ENCODE peak calls at places on chromosomes 5 and 9, in nine cellular contexts. One of them, this sample, is unnamed.

GRCh38 chr5:141478321-141478945 is 2.7 kb downstream of the PCDHGC3 start:
- DNase-seq in heart left ventricle: no peak
- DNase-seq in adrenal gland: no peak
- DNase-seq in body of pancreas: peak
- DNase-seq in upper lobe of left lung: peak
- DNase-seq in lower leg skin: peak
- DNase-seq in breast epithelium: peak
- DNase-seq in A549: no peak
- DNase-seq in HCT116: no peak
- DNase-seq in this sample: no peak

GRCh38 chr9:75615284-75615683 is 275.2 kb upstream of the PCSK5 start:
- DNase-seq in adrenal gland: no peak
- DNase-seq in HCT116: no peak
- DNase-seq in breast epithelium: no peak
- DNase-seq in heart left ventricle: no peak
- DNase-seq in A549: no peak
- DNase-seq in lower leg skin: no peak
- DNase-seq in upper lobe of left lung: no peak
- DNase-seq in body of pancreas: no peak
- DNase-seq in this sample: no peak

GRCh38 chr5:133398646-133399081 is 213.7 kb downstream of the FSTL4 start:
- DNase-seq in body of pancreas: no peak
- DNase-seq in HCT116: no peak
- DNase-seq in upper lobe of left lung: no peak
- DNase-seq in adrenal gland: no peak
- DNase-seq in heart left ventricle: no peak
- DNase-seq in A549: no peak
- DNase-seq in breast epithelium: no peak
- DNase-seq in lower leg skin: no peak
- DNase-seq in this sample: no peak

GRCh38 chr5:43815504-43815903 is 212.5 kb downstream of the NNT start:
- DNase-seq in A549: no peak
- DNase-seq in adrenal gland: no peak
- DNase-seq in HCT116: no peak
- DNase-seq in breast epithelium: no peak
- DNase-seq in body of pancreas: no peak
- DNase-seq in heart left ventricle: no peak
- DNase-seq in lower leg skin: no peak
- DNase-seq in upper lobe of left lung: no peak
- DNase-seq in this sample: no peak

GRCh38 chr9:22206833-22207232 is 197.7 kb upstream of the CDKN2B start:
- DNase-seq in heart left ventricle: no peak
- DNase-seq in breast epithelium: no peak
- DNase-seq in upper lobe of left lung: no peak
- DNase-seq in body of pancreas: no peak
- DNase-seq in adrenal gland: no peak
- DNase-seq in A549: no peak
- DNase-seq in lower leg skin: no peak
- DNase-seq in HCT116: no peak
- DNase-seq in this sample: no peak

GRCh38 chr5:124639095-124639665 is 107.3 kb downstream of the ZNF608 start:
- DNase-seq in adrenal gland: no peak
- DNase-seq in breast epithelium: no peak
- DNase-seq in HCT116: no peak
- DNase-seq in lower leg skin: no peak
- DNase-seq in A549: no peak
- DNase-seq in body of pancreas: no peak
- DNase-seq in heart left ventricle: no peak
- DNase-seq in upper lobe of left lung: no peak
- DNase-seq in this sample: no peak

GRCh38 chr9:96874947-96875459 is 20.7 kb upstream of the ZNF782 start:
- DNase-seq in body of pancreas: peak
- DNase-seq in A549: peak
- DNase-seq in upper lobe of left lung: peak
- DNase-seq in lower leg skin: no peak
- DNase-seq in heart left ventricle: no peak
- DNase-seq in adrenal gland: no peak
- DNase-seq in HCT116: peak
- DNase-seq in breast epithelium: no peak
- DNase-seq in this sample: no peak

GRCh38 chr5:40871177-40871576 is 30.0 kb downstream of the CARD6 start:
- DNase-seq in body of pancreas: no peak
- DNase-seq in HCT116: no peak
- DNase-seq in heart left ventricle: no peak
- DNase-seq in lower leg skin: no peak
- DNase-seq in breast epithelium: no peak
- DNase-seq in A549: no peak
- DNase-seq in adrenal gland: no peak
- DNase-seq in upper lobe of left lung: no peak
- DNase-seq in this sample: no peak

GRCh38 chr5:116738270-116738947 is 163.8 kb upstream of the SEMA6A start:
- DNase-seq in A549: no peak
- DNase-seq in HCT116: no peak
- DNase-seq in upper lobe of left lung: no peak
- DNase-seq in adrenal gland: no peak
- DNase-seq in breast epithelium: no peak
- DNase-seq in heart left ventricle: no peak
- DNase-seq in lower leg skin: no peak
- DNase-seq in body of pancreas: no peak
- DNase-seq in this sample: no peak

GRCh38 chr9:73743826-73744225 is 592.2 kb downstream of the ANXA1 start:
- DNase-seq in HCT116: no peak
- DNase-seq in A549: no peak
- DNase-seq in heart left ventricle: no peak
- DNase-seq in upper lobe of left lung: no peak
- DNase-seq in body of pancreas: no peak
- DNase-seq in lower leg skin: no peak
- DNase-seq in breast epithelium: no peak
- DNase-seq in adrenal gland: no peak
- DNase-seq in this sample: no peak

GRCh38 chr5:131607903-131608540 is 27.0 kb downstream of the RAPGEF6 start:
- DNase-seq in lower leg skin: no peak
- DNase-seq in A549: no peak
- DNase-seq in HCT116: no peak
- DNase-seq in upper lobe of left lung: no peak
- DNase-seq in body of pancreas: no peak
- DNase-seq in heart left ventricle: no peak
- DNase-seq in breast epithelium: no peak
- DNase-seq in adrenal gland: no peak
- DNase-seq in this sample: no peak

GRCh38 chr9:21831841-21832509 is 29.5 kb downstream of the MTAP start:
- DNase-seq in heart left ventricle: no peak
- DNase-seq in upper lobe of left lung: peak
- DNase-seq in A549: peak
- DNase-seq in adrenal gland: no peak
- DNase-seq in breast epithelium: no peak
- DNase-seq in HCT116: no peak
- DNase-seq in lower leg skin: no peak
- DNase-seq in body of pancreas: no peak
- DNase-seq in this sample: no peak

GRCh38 chr5:180206993-180207392 is 2.0 kb downstream of the RASGEF1C start:
- DNase-seq in adrenal gland: no peak
- DNase-seq in lower leg skin: no peak
- DNase-seq in heart left ventricle: no peak
- DNase-seq in breast epithelium: no peak
- DNase-seq in A549: no peak
- DNase-seq in body of pancreas: no peak
- DNase-seq in HCT116: no peak
- DNase-seq in upper lobe of left lung: no peak
- DNase-seq in this sample: no peak

GRCh38 chr5:134394932-134395331 is 16.7 kb downstream of the CDKN2AIPNL start:
- DNase-seq in adrenal gland: no peak
- DNase-seq in heart left ventricle: no peak
- DNase-seq in HCT116: no peak
- DNase-seq in breast epithelium: no peak
- DNase-seq in A549: no peak
- DNase-seq in body of pancreas: no peak
- DNase-seq in lower leg skin: no peak
- DNase-seq in upper lobe of left lung: no peak
- DNase-seq in this sample: no peak

GRCh38 chr5:14105717-14106435 is 37.3 kb upstream of the TRIO start:
- DNase-seq in lower leg skin: no peak
- DNase-seq in HCT116: peak
- DNase-seq in body of pancreas: peak
- DNase-seq in heart left ventricle: no peak
- DNase-seq in upper lobe of left lung: no peak
- DNase-seq in breast epithelium: no peak
- DNase-seq in A549: peak
- DNase-seq in adrenal gland: peak
- DNase-seq in this sample: no peak

GRCh38 chr5:136907371-136907770 is 542.0 kb upstream of the TRPC7 start:
- DNase-seq in HCT116: no peak
- DNase-seq in adrenal gland: no peak
- DNase-seq in lower leg skin: no peak
- DNase-seq in breast epithelium: no peak
- DNase-seq in upper lobe of left lung: no peak
- DNase-seq in heart left ventricle: no peak
- DNase-seq in body of pancreas: no peak
- DNase-seq in A549: no peak
- DNase-seq in this sample: no peak

GRCh38 chr9:69951411-69951810 is 92.2 kb upstream of the MAMDC2 start:
- DNase-seq in body of pancreas: no peak
- DNase-seq in lower leg skin: no peak
- DNase-seq in breast epithelium: no peak
- DNase-seq in adrenal gland: no peak
- DNase-seq in HCT116: no peak
- DNase-seq in heart left ventricle: no peak
- DNase-seq in upper lobe of left lung: no peak
- DNase-seq in A549: no peak
- DNase-seq in this sample: no peak

GRCh38 chr5:42767491-42768105 is 11.0 kb downstream of the CCDC152 start:
- DNase-seq in upper lobe of left lung: no peak
- DNase-seq in adrenal gland: no peak
- DNase-seq in body of pancreas: no peak
- DNase-seq in A549: peak
- DNase-seq in HCT116: no peak
- DNase-seq in breast epithelium: no peak
- DNase-seq in lower leg skin: no peak
- DNase-seq in heart left ventricle: no peak
- DNase-seq in this sample: peak

GRCh38 chr9:107637421-107638420 is 148.2 kb upstream of the KLF4 start:
- DNase-seq in heart left ventricle: peak
- DNase-seq in adrenal gland: peak
- DNase-seq in HCT116: no peak
- DNase-seq in lower leg skin: peak
- DNase-seq in breast epithelium: peak
- DNase-seq in A549: peak
- DNase-seq in upper lobe of left lung: peak
- DNase-seq in body of pancreas: peak
- DNase-seq in this sample: no peak
- TF ChIP-seq POLR2A in heart left ventricle: peak
- TF ChIP-seq POLR2A in adrenal gland: peak
- TF ChIP-seq POLR2A in HCT116: no peak
- TF ChIP-seq POLR2A in lower leg skin: peak
- TF ChIP-seq POLR2A in breast epithelium: peak
- TF ChIP-seq POLR2A in A549: no peak
- TF ChIP-seq POLR2A in upper lobe of left lung: peak
- TF ChIP-seq POLR2A in body of pancreas: peak
- TF ChIP-seq POLR2A in this sample: no peak

GRCh38 chr5:172321593-172321992 is 38.0 kb upstream of the UBTD2 start:
- DNase-seq in body of pancreas: no peak
- DNase-seq in upper lobe of left lung: no peak
- DNase-seq in HCT116: no peak
- DNase-seq in lower leg skin: no peak
- DNase-seq in heart left ventricle: no peak
- DNase-seq in A549: no peak
- DNase-seq in adrenal gland: no peak
- DNase-seq in breast epithelium: no peak
- DNase-seq in this sample: no peak
- TF ChIP-seq POLR2A in body of pancreas: no peak
- TF ChIP-seq POLR2A in upper lobe of left lung: no peak
- TF ChIP-seq POLR2A in HCT116: no peak
- TF ChIP-seq POLR2A in lower leg skin: no peak
- TF ChIP-seq POLR2A in heart left ventricle: no peak
- TF ChIP-seq POLR2A in A549: no peak
- TF ChIP-seq POLR2A in adrenal gland: no peak
- TF ChIP-seq POLR2A in breast epithelium: no peak
- TF ChIP-seq POLR2A in this sample: no peak

GRCh38 chr9:134640491-134641172 is 971 bp upstream of the COL5A1 start:
- DNase-seq in A549: no peak
- DNase-seq in body of pancreas: no peak
- DNase-seq in breast epithelium: no peak
- DNase-seq in heart left ventricle: no peak
- DNase-seq in lower leg skin: no peak
- DNase-seq in HCT116: no peak
- DNase-seq in upper lobe of left lung: no peak
- DNase-seq in adrenal gland: no peak
- DNase-seq in this sample: no peak

GRCh38 chr9:134641989-134642384 is 384 bp downstream of the COL5A1 start:
- DNase-seq in HCT116: no peak
- DNase-seq in lower leg skin: no peak
- DNase-seq in heart left ventricle: no peak
- DNase-seq in A549: no peak
- DNase-seq in breast epithelium: no peak
- DNase-seq in upper lobe of left lung: no peak
- DNase-seq in body of pancreas: no peak
- DNase-seq in adrenal gland: no peak
- DNase-seq in this sample: no peak

GRCh38 chr9:134641173-134641985 is at the start of gene COL5A1:
- DNase-seq in A549: peak
- DNase-seq in HCT116: no peak
- DNase-seq in adrenal gland: peak
- DNase-seq in heart left ventricle: peak
- DNase-seq in lower leg skin: peak
- DNase-seq in breast epithelium: peak
- DNase-seq in upper lobe of left lung: peak
- DNase-seq in body of pancreas: peak
- DNase-seq in this sample: no peak

GRCh38 chr9:134643306-134643705 is 1.7 kb downstream of the COL5A1 start:
- DNase-seq in lower leg skin: no peak
- DNase-seq in A549: no peak
- DNase-seq in adrenal gland: no peak
- DNase-seq in upper lobe of left lung: no peak
- DNase-seq in HCT116: no peak
- DNase-seq in body of pancreas: no peak
- DNase-seq in breast epithelium: no peak
- DNase-seq in heart left ventricle: no peak
- DNase-seq in this sample: no peak

GRCh38 chr9:134642385-134643181 is 980 bp downstream of the COL5A1 start:
- DNase-seq in heart left ventricle: peak
- DNase-seq in body of pancreas: peak
- DNase-seq in upper lobe of left lung: no peak
- DNase-seq in breast epithelium: no peak
- DNase-seq in HCT116: no peak
- DNase-seq in A549: peak
- DNase-seq in adrenal gland: peak
- DNase-seq in lower leg skin: peak
- DNase-seq in this sample: no peak
- TF ChIP-seq POLR2A in heart left ventricle: no peak
- TF ChIP-seq POLR2A in body of pancreas: no peak
- TF ChIP-seq POLR2A in upper lobe of left lung: no peak
- TF ChIP-seq POLR2A in breast epithelium: no peak
- TF ChIP-seq POLR2A in HCT116: no peak
- TF ChIP-seq POLR2A in A549: no peak
- TF ChIP-seq POLR2A in adrenal gland: peak
- TF ChIP-seq POLR2A in lower leg skin: no peak
- TF ChIP-seq POLR2A in this sample: no peak

DNA sequence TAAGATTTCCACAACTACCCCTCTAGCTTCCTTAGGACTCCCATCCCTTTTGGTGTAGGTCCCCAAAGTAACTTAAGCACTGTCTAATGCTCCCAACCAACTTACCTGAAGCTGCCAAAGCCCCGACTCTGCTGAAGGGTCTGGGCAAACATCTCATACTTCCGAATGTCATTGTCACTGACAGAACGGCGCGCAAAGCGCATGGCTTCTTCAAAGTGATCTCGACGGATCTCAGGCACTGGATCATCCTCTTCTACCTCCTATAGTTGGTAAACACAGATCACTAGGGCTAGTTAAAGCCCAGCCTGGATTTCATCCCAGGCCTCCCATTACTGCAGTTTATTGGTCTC is 15.2 kb downstream of the VCP start:
- DNase-seq in body of pancreas: no peak
- DNase-seq in A549: no peak
- DNase-seq in breast epithelium: no peak
- DNase-seq in HCT116: no peak
- DNase-seq in heart left ventricle: no peak
- DNase-seq in upper lobe of left lung: no peak
- DNase-seq in adrenal gland: no peak
- DNase-seq in lower leg skin: no peak
- DNase-seq in this sample: no peak
- TF ChIP-seq POLR2A in body of pancreas: no peak
- TF ChIP-seq POLR2A in A549: no peak
- TF ChIP-seq POLR2A in breast epithelium: no peak
- TF ChIP-seq POLR2A in HCT116: no peak
- TF ChIP-seq POLR2A in heart left ventricle: no peak
- TF ChIP-seq POLR2A in upper lobe of left lung: no peak
- TF ChIP-seq POLR2A in adrenal gland: no peak
- TF ChIP-seq POLR2A in lower leg skin: no peak
- TF ChIP-seq POLR2A in this sample: no peak